ENCODE peak calls at places on chromosomes 1 and 21, in nine cellular contexts. One of them, this sample, is unnamed.

GRCh38 chr21:29007801-29008200 is 11.3 kb downstream of the RWDD2B start:
- DNase-seq in fibroblast of pulmonary artery: no peak
- DNase-seq in fibroblast of the aortic adventitia: no peak
- DNase-seq in brain microvascular endothelial cell: peak
- DNase-seq in colonic mucosa: no peak
- DNase-seq in kidney: no peak
- DNase-seq in CD4-positive, alpha-beta T cell: no peak
- DNase-seq in astrocyte of the spinal cord: no peak
- DNase-seq in left lung: no peak
- DNase-seq in this sample: no peak

GRCh38 chr21:41477641-41478318 is 30.2 kb downstream of the TMPRSS2 start:
- DNase-seq in astrocyte of the spinal cord: peak
- DNase-seq in fibroblast of pulmonary artery: no peak
- DNase-seq in brain microvascular endothelial cell: no peak
- DNase-seq in kidney: no peak
- DNase-seq in fibroblast of the aortic adventitia: no peak
- DNase-seq in CD4-positive, alpha-beta T cell: no peak
- DNase-seq in colonic mucosa: no peak
- DNase-seq in left lung: no peak
- DNase-seq in this sample: no peak

GRCh38 chr1:16387201-16388185 is 20.5 kb downstream of the SZRD1 start:
- DNase-seq in fibroblast of the aortic adventitia: peak
- DNase-seq in fibroblast of pulmonary artery: peak
- DNase-seq in astrocyte of the spinal cord: peak
- DNase-seq in left lung: peak
- DNase-seq in brain microvascular endothelial cell: no peak
- DNase-seq in CD4-positive, alpha-beta T cell: no peak
- DNase-seq in colonic mucosa: no peak
- DNase-seq in kidney: no peak
- DNase-seq in this sample: no peak

GRCh38 chr1:46523556-46524443 is 27.6 kb downstream of the KNCN start:
- DNase-seq in colonic mucosa: no peak
- DNase-seq in CD4-positive, alpha-beta T cell: no peak
- DNase-seq in fibroblast of pulmonary artery: no peak
- DNase-seq in fibroblast of the aortic adventitia: no peak
- DNase-seq in brain microvascular endothelial cell: no peak
- DNase-seq in kidney: peak
- DNase-seq in left lung: no peak
- DNase-seq in astrocyte of the spinal cord: no peak
- DNase-seq in this sample: no peak

GRCh38 chr1:18927082-18927653 is 24.8 kb upstream of the ALDH4A1 start:
- DNase-seq in colonic mucosa: no peak
- DNase-seq in brain microvascular endothelial cell: no peak
- DNase-seq in fibroblast of the aortic adventitia: no peak
- DNase-seq in left lung: no peak
- DNase-seq in CD4-positive, alpha-beta T cell: peak
- DNase-seq in astrocyte of the spinal cord: no peak
- DNase-seq in fibroblast of pulmonary artery: no peak
- DNase-seq in kidney: peak
- DNase-seq in this sample: no peak

GRCh38 chr21:42221581-42222345 is 2.8 kb downstream of the ABCG1 start:
- DNase-seq in kidney: no peak
- DNase-seq in fibroblast of the aortic adventitia: peak
- DNase-seq in astrocyte of the spinal cord: peak
- DNase-seq in left lung: no peak
- DNase-seq in CD4-positive, alpha-beta T cell: no peak
- DNase-seq in brain microvascular endothelial cell: peak
- DNase-seq in fibroblast of pulmonary artery: peak
- DNase-seq in colonic mucosa: no peak
- DNase-seq in this sample: no peak

GRCh38 chr1:27873671-27874384 is 1.5 kb downstream of the THEMIS2 start:
- DNase-seq in colonic mucosa: no peak
- DNase-seq in astrocyte of the spinal cord: no peak
- DNase-seq in brain microvascular endothelial cell: no peak
- DNase-seq in fibroblast of pulmonary artery: no peak
- DNase-seq in CD4-positive, alpha-beta T cell: no peak
- DNase-seq in kidney: peak
- DNase-seq in fibroblast of the aortic adventitia: no peak
- DNase-seq in left lung: peak
- DNase-seq in this sample: no peak

GRCh38 chr1:211591980-211592493 is 13.1 kb upstream of the SLC30A1 start:
- DNase-seq in CD4-positive, alpha-beta T cell: no peak
- DNase-seq in astrocyte of the spinal cord: peak
- DNase-seq in left lung: no peak
- DNase-seq in fibroblast of pulmonary artery: peak
- DNase-seq in colonic mucosa: no peak
- DNase-seq in fibroblast of the aortic adventitia: peak
- DNase-seq in brain microvascular endothelial cell: peak
- DNase-seq in kidney: no peak
- DNase-seq in this sample: no peak

GRCh38 chr1:155011437-155011907 is 8.9 kb downstream of the ZBTB7B start:
- DNase-seq in kidney: peak
- DNase-seq in fibroblast of pulmonary artery: no peak
- DNase-seq in left lung: no peak
- DNase-seq in fibroblast of the aortic adventitia: no peak
- DNase-seq in colonic mucosa: no peak
- DNase-seq in astrocyte of the spinal cord: no peak
- DNase-seq in CD4-positive, alpha-beta T cell: no peak
- DNase-seq in brain microvascular endothelial cell: no peak
- DNase-seq in this sample: no peak

GRCh38 chr1:202405928-202406327 is 57.4 kb downstream of the PPP1R12B start:
- DNase-seq in fibroblast of pulmonary artery: peak
- DNase-seq in kidney: no peak
- DNase-seq in fibroblast of the aortic adventitia: no peak
- DNase-seq in CD4-positive, alpha-beta T cell: no peak
- DNase-seq in left lung: no peak
- DNase-seq in astrocyte of the spinal cord: no peak
- DNase-seq in brain microvascular endothelial cell: no peak
- DNase-seq in colonic mucosa: no peak
- DNase-seq in this sample: no peak

GRCh38 chr1:179298952-179299351 is 5.4 kb downstream of the SOAT1 start:
- DNase-seq in CD4-positive, alpha-beta T cell: peak
- DNase-seq in astrocyte of the spinal cord: no peak
- DNase-seq in left lung: no peak
- DNase-seq in brain microvascular endothelial cell: no peak
- DNase-seq in kidney: no peak
- DNase-seq in fibroblast of pulmonary artery: no peak
- DNase-seq in colonic mucosa: no peak
- DNase-seq in fibroblast of the aortic adventitia: no peak
- DNase-seq in this sample: no peak

GRCh38 chr1:214002472-214002871 is 14.7 kb downstream of the PROX1 start:
- DNase-seq in fibroblast of the aortic adventitia: peak
- DNase-seq in brain microvascular endothelial cell: no peak
- DNase-seq in colonic mucosa: no peak
- DNase-seq in astrocyte of the spinal cord: peak
- DNase-seq in left lung: no peak
- DNase-seq in fibroblast of pulmonary artery: peak
- DNase-seq in kidney: no peak
- DNase-seq in CD4-positive, alpha-beta T cell: no peak
- DNase-seq in this sample: no peak

GRCh38 chr1:42335809-42336518 is 929 bp upstream of the FOXJ3 start:
- DNase-seq in CD4-positive, alpha-beta T cell: no peak
- DNase-seq in astrocyte of the spinal cord: peak
- DNase-seq in fibroblast of pulmonary artery: peak
- DNase-seq in fibroblast of the aortic adventitia: peak
- DNase-seq in left lung: no peak
- DNase-seq in colonic mucosa: no peak
- DNase-seq in brain microvascular endothelial cell: peak
- DNase-seq in kidney: no peak
- DNase-seq in this sample: no peak

GRCh38 chr1:54581621-54582035 is 33.6 kb downstream of the ACOT11 start:
- DNase-seq in fibroblast of the aortic adventitia: peak
- DNase-seq in colonic mucosa: peak
- DNase-seq in left lung: peak
- DNase-seq in astrocyte of the spinal cord: peak
- DNase-seq in brain microvascular endothelial cell: peak
- DNase-seq in CD4-positive, alpha-beta T cell: no peak
- DNase-seq in kidney: peak
- DNase-seq in fibroblast of pulmonary artery: peak
- DNase-seq in this sample: no peak

GRCh38 chr1:17200756-17201155 is 4.2 kb upstream of the PADI1 start:
- DNase-seq in kidney: peak
- DNase-seq in colonic mucosa: no peak
- DNase-seq in left lung: no peak
- DNase-seq in astrocyte of the spinal cord: no peak
- DNase-seq in brain microvascular endothelial cell: no peak
- DNase-seq in fibroblast of pulmonary artery: no peak
- DNase-seq in CD4-positive, alpha-beta T cell: no peak
- DNase-seq in fibroblast of the aortic adventitia: peak
- DNase-seq in this sample: no peak

GRCh38 chr1:223887724-223888428 is 42.1 kb upstream of the TP53BP2 start:
- DNase-seq in brain microvascular endothelial cell: peak
- DNase-seq in CD4-positive, alpha-beta T cell: no peak
- DNase-seq in astrocyte of the spinal cord: peak
- DNase-seq in left lung: no peak
- DNase-seq in fibroblast of pulmonary artery: peak
- DNase-seq in colonic mucosa: no peak
- DNase-seq in fibroblast of the aortic adventitia: peak
- DNase-seq in kidney: no peak
- DNase-seq in this sample: no peak

GRCh38 chr1:69569281-69569970 is 1.7 kb downstream of the LRRC7 start:
- DNase-seq in astrocyte of the spinal cord: no peak
- DNase-seq in CD4-positive, alpha-beta T cell: no peak
- DNase-seq in fibroblast of the aortic adventitia: no peak
- DNase-seq in fibroblast of pulmonary artery: no peak
- DNase-seq in brain microvascular endothelial cell: no peak
- DNase-seq in left lung: no peak
- DNase-seq in colonic mucosa: no peak
- DNase-seq in kidney: peak
- DNase-seq in this sample: peak

GRCh38 chr1:196557797-196558196 is 50.4 kb downstream of the KCNT2 start:
- DNase-seq in colonic mucosa: no peak
- DNase-seq in fibroblast of pulmonary artery: peak
- DNase-seq in fibroblast of the aortic adventitia: peak
- DNase-seq in CD4-positive, alpha-beta T cell: no peak
- DNase-seq in left lung: no peak
- DNase-seq in brain microvascular endothelial cell: no peak
- DNase-seq in astrocyte of the spinal cord: no peak
- DNase-seq in kidney: no peak
- DNase-seq in this sample: no peak

GRCh38 chr1:152735648-152736047 is 22.2 kb upstream of the KPRP start:
- DNase-seq in fibroblast of pulmonary artery: no peak
- DNase-seq in left lung: no peak
- DNase-seq in CD4-positive, alpha-beta T cell: no peak
- DNase-seq in kidney: no peak
- DNase-seq in brain microvascular endothelial cell: no peak
- DNase-seq in colonic mucosa: no peak
- DNase-seq in astrocyte of the spinal cord: no peak
- DNase-seq in fibroblast of the aortic adventitia: no peak
- DNase-seq in this sample: no peak
- TF ChIP-seq CTCF in fibroblast of pulmonary artery: no peak
- TF ChIP-seq CTCF in left lung: no peak
- TF ChIP-seq CTCF in CD4-positive, alpha-beta T cell: no peak
- TF ChIP-seq CTCF in kidney: peak
- TF ChIP-seq CTCF in brain microvascular endothelial cell: peak
- TF ChIP-seq CTCF in colonic mucosa: no peak
- TF ChIP-seq CTCF in astrocyte of the spinal cord: peak
- TF ChIP-seq CTCF in fibroblast of the aortic adventitia: no peak
- TF ChIP-seq CTCF in this sample: no peak

GRCh38 chr1:62294211-62294610 is 25.0 kb downstream of the KANK4 start:
- DNase-seq in fibroblast of pulmonary artery: no peak
- DNase-seq in CD4-positive, alpha-beta T cell: no peak
- DNase-seq in brain microvascular endothelial cell: no peak
- DNase-seq in kidney: no peak
- DNase-seq in fibroblast of the aortic adventitia: peak
- DNase-seq in astrocyte of the spinal cord: peak
- DNase-seq in colonic mucosa: no peak
- DNase-seq in left lung: no peak
- DNase-seq in this sample: no peak
- TF ChIP-seq CTCF in fibroblast of pulmonary artery: no peak
- TF ChIP-seq CTCF in CD4-positive, alpha-beta T cell: no peak
- TF ChIP-seq CTCF in brain microvascular endothelial cell: peak
- TF ChIP-seq CTCF in kidney: no peak
- TF ChIP-seq CTCF in fibroblast of the aortic adventitia: peak
- TF ChIP-seq CTCF in astrocyte of the spinal cord: peak
- TF ChIP-seq CTCF in colonic mucosa: no peak
- TF ChIP-seq CTCF in left lung: no peak
- TF ChIP-seq CTCF in this sample: no peak

DNA sequence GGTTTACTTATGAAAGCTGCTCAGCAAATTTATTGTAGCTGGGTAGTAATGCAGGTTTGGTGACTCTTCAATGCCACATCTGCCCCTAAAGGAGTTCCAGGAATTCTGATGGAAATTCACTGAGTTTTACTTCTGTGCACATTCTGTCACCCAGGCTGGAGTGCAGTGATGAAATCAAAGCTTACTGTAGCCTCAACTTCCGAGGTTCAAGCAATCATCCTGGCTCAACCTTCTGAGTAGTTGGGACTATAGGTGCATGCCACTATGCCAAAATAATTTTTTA is 150.6 kb upstream of the RUNX1 start:
- DNase-seq in colonic mucosa: no peak
- DNase-seq in left lung: no peak
- DNase-seq in astrocyte of the spinal cord: no peak
- DNase-seq in brain microvascular endothelial cell: no peak
- DNase-seq in kidney: no peak
- DNase-seq in fibroblast of pulmonary artery: no peak
- DNase-seq in fibroblast of the aortic adventitia: no peak
- DNase-seq in CD4-positive, alpha-beta T cell: no peak
- DNase-seq in this sample: no peak
- TF ChIP-seq CTCF in colonic mucosa: no peak
- TF ChIP-seq CTCF in left lung: no peak
- TF ChIP-seq CTCF in astrocyte of the spinal cord: no peak
- TF ChIP-seq CTCF in brain microvascular endothelial cell: no peak
- TF ChIP-seq CTCF in kidney: no peak
- TF ChIP-seq CTCF in fibroblast of pulmonary artery: no peak
- TF ChIP-seq CTCF in fibroblast of the aortic adventitia: no peak
- TF ChIP-seq CTCF in CD4-positive, alpha-beta T cell: no peak
- TF ChIP-seq CTCF in this sample: no peak

DNA sequence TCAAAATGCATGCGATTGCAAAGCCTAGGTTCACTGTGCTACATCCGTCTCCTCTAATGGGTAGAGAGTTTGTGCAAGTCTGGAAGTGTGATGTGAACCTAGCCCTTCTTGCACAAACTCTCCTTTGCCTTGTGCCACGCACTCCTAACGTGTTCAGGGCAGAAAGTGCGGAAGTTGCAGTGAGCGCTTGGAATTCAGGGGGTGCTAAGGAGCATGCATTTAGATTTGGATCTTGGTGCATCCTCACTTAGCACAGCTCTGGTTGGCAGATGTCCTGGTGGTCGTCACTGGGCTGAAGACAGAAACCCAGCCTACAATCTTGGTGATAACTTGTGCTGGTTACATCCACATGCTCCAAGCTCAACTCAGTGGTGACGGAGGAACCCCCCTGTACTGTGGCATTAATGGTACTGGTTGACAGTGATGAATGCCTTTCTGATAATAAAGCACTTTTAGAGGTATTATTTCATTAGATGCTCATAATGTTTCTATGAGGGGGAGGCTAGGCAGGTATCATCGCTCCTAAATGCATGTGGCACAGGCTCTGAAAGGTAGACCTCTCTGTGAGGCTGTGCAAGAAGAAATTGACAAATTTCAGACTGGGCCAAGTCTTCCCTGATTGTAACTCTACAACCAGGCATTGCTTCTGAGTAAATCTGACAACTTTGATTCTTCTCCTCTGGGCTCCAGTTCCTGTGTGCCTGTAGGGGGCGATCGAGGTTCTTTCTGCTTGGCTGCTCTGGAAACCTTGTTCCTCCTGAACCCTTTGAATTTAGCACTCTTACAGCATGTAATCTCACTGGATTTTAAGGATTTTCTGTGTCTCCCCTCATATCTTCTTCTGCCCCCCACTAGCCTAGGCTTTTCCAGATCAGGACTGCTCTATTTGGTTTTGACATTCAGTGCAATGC is 40.6 kb downstream of the MAPKAPK2 start:
- DNase-seq in colonic mucosa: peak
- DNase-seq in fibroblast of pulmonary artery: peak
- DNase-seq in CD4-positive, alpha-beta T cell: peak
- DNase-seq in brain microvascular endothelial cell: no peak
- DNase-seq in kidney: no peak
- DNase-seq in fibroblast of the aortic adventitia: peak
- DNase-seq in astrocyte of the spinal cord: peak
- DNase-seq in left lung: no peak
- DNase-seq in this sample: peak
- TF ChIP-seq CTCF in colonic mucosa: peak
- TF ChIP-seq CTCF in fibroblast of pulmonary artery: peak
- TF ChIP-seq CTCF in CD4-positive, alpha-beta T cell: peak
- TF ChIP-seq CTCF in brain microvascular endothelial cell: peak
- TF ChIP-seq CTCF in kidney: peak
- TF ChIP-seq CTCF in fibroblast of the aortic adventitia: peak
- TF ChIP-seq CTCF in astrocyte of the spinal cord: peak
- TF ChIP-seq CTCF in left lung: peak
- TF ChIP-seq CTCF in this sample: no peak

This sample was measured in glutamatergic neuron.